ENCODE peak calls at places on chromosomes 1 and 21, in six cellular contexts. E, R, X, J, Y and D are unnamed samples.

GRCh38 chr1:221718391-221719277 is 23.3 kb downstream of the DUSP10 start:
- DNase-seq in E (no peak), R (no peak), X (peak; percentile 94), J (no peak), Y (no peak), D (no peak)

GRCh38 chr1:5992814-5993552 is 758 bp upstream of the NPHP4 start:
- DNase-seq in E (peak; percentile 32), R (no peak), X (no peak), J (no peak), Y (no peak), D (peak; percentile 87)

GRCh38 chr1:9309991-9310390 is 17.3 kb downstream of the SPSB1 start:
- DNase-seq in E (no peak), R (no peak), X (no peak), J (no peak), Y (no peak), D (no peak)

GRCh38 chr1:35030338-35031102 is 1.2 kb downstream of the ZMYM6 start:
- DNase-seq in E (no peak), R (peak; percentile 18), X (no peak), J (no peak), Y (no peak), D (no peak)

GRCh38 chr21:36994501-36995189 is 11.9 kb upstream of the RIPPLY3 start:
- DNase-seq in E (no peak), R (no peak), X (no peak), J (no peak), Y (no peak), D (peak; percentile 84)

GRCh38 chr21:39676054-39676771 is 63.5 kb downstream of the B3GALT5 start:
- DNase-seq in E (peak; percentile 59), R (no peak), X (no peak), J (no peak), Y (no peak), D (peak; percentile 56)

GRCh38 chr1:26168410-26169167 is at the start of gene C1orf232:
- DNase-seq in E (no peak), R (no peak), X (no peak), J (no peak), Y (no peak), D (peak; percentile 43)

GRCh38 chr1:185400057-185400456 is 83.0 kb upstream of the IVNS1ABP start:
- DNase-seq in E (no peak), R (no peak), X (peak; percentile 81), J (no peak), Y (no peak), D (no peak)

GRCh38 chr21:14762734-14763694 is 216.9 kb upstream of the SAMSN1 start:
- DNase-seq in E (no peak), R (no peak), X (no peak), J (no peak), Y (no peak), D (no peak)

GRCh38 chr1:22137006-22137720 is 5.7 kb downstream of the WNT4 start:
- DNase-seq in E (no peak), R (no peak), X (peak; percentile 16), J (no peak), Y (no peak), D (peak; percentile 86)

GRCh38 chr1:93708734-93709481 is 27.3 kb upstream of the BCAR3 start:
- DNase-seq in E (peak; percentile 81), R (no peak), X (peak; percentile 33), J (peak; percentile 39), Y (no peak), D (no peak)

GRCh38 chr1:19799233-19799876 is 361 bp downstream of the TMCO4 start:
- DNase-seq in E (peak; percentile 37), R (peak; percentile 27), X (peak; percentile 37), J (peak; percentile 84), Y (peak; percentile 46), D (peak; percentile 59)

GRCh38 chr1:69567847-69568434 is at the start of gene LRRC7:
- DNase-seq in E (peak; percentile 18), R (no peak), X (no peak), J (no peak), Y (no peak), D (peak; percentile 69)

GRCh38 chr1:65147424-65148177 is 402 bp upstream of the AK4 start:
- DNase-seq in E (peak; percentile 23), R (peak; percentile 10), X (no peak), J (peak; percentile 71), Y (no peak), D (peak; percentile 76)

GRCh38 chr21:25491267-25491666 is 116.0 kb downstream of the MRPL39 start:
- DNase-seq in E (no peak), R (no peak), X (no peak), J (no peak), Y (no peak), D (no peak)

GRCh38 chr1:116806245-116806644 is 52.0 kb downstream of the CD2 start:
- DNase-seq in E (no peak), R (no peak), X (no peak), J (no peak), Y (peak; percentile 37), D (no peak)

GRCh38 chr1:6614019-6614952 is 755 bp downstream of the PHF13 start:
- DNase-seq in E (peak; percentile 35), R (no peak), X (peak; percentile 21), J (peak; percentile 52), Y (no peak), D (peak; percentile 97)

GRCh38 chr21:43031121-43031624 is 44.5 kb downstream of the CBS start:
- DNase-seq in E (no peak), R (peak; percentile 14), X (no peak), J (no peak), Y (no peak), D (no peak)

GRCh38 chr1:205091043-205091740 is 6.9 kb upstream of the TMEM81 start:
- DNase-seq in E (no peak), R (no peak), X (peak; percentile 38), J (no peak), Y (no peak), D (no peak)

GRCh38 chr1:205069371-205070125 is 14.7 kb downstream of the TMEM81 start:
- DNase-seq in E (no peak), R (no peak), X (no peak), J (no peak), Y (no peak), D (no peak)

GRCh38 chr1:23370270-23370743 is 671 bp upstream of the ZNF436 start:
- DNase-seq in E (no peak), R (no peak), X (no peak), J (no peak), Y (no peak), D (no peak)

GRCh38 chr1:23369335-23370013 is at the start of gene ZNF436:
- DNase-seq in E (peak; percentile 84), R (peak; percentile 89), X (peak; percentile 83), J (peak; percentile 77), Y (peak; percentile 37), D (no peak)

GRCh38 chr1:23370744-23371710 is 1.4 kb upstream of the ZNF436 start:
- DNase-seq in E (peak; percentile 10), R (no peak), X (no peak), J (no peak), Y (no peak), D (peak; percentile 86)

GRCh38 chr1:23372481-23372880 is 2.8 kb upstream of the ZNF436 start:
- DNase-seq in E (no peak), R (no peak), X (no peak), J (no peak), Y (no peak), D (no peak)

GRCh38 chr1:23371987-23372386 is 2.4 kb upstream of the ZNF436 start:
- DNase-seq in E (no peak), R (no peak), X (no peak), J (no peak), Y (no peak), D (no peak)
- H3K27me3 ChIP-seq in E (no peaks in the 10 kb centered on the region), R (no peaks in the 10 kb centered on the region), X (no peaks in the 10 kb centered on the region), J (no peaks in the 10 kb centered on the region), Y (no peaks in the 10 kb centered on the region), D (peaks cover 76% of the 10 kb centered on the region)

DNA sequence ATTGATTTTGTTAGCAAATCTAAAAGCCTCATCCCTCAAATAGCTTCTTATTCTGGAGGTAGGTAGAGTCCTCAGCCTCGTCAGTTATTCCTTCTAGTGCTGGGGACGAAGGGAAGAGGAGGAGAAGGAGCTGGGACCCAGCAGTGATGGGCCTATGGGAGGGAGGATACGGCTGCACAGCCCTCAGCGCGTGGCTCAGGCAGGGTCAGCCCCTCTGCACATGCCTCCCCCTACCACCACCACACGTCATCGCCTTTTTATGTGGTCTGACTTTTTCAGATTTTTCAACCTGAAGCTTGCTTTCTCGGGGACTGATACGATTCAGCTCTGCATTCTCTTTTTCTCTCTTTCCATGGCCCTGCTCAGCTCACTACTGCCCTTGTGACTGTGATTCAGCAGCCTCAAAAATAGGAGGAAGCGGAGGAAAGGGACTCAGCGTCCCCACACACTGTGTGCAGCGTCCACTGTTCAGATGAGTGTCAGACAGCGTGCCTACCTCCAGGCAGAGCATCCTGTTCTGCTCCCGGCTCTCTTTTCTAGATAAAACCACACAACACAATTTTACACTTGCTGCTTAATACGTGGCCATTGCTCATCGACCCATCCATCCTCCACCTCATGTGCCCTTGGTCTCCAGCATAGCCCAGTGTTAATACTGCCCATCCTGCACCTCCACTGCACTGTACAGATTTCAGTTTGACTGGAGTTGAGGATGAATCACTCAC is 828 bp downstream of the OR2B11 start:
- DNase-seq in E (no peak), R (peak; percentile 13), X (no peak), J (no peak), Y (no peak), D (no peak)
- H3K4me3 ChIP-seq in E (no peak overlapping the region), R (no peak overlapping the region), X (no peak overlapping the region), J (no peak overlapping the region), Y (no peak overlapping the region), D (no peak overlapping the region)

GRCh38 chr1:153985341-153985912 is 712 bp downstream of the RAB13 start:
- DNase-seq in E (no peak), R (peak; percentile 61), X (peak; percentile 88), J (no peak), Y (no peak), D (peak; percentile 57)
- H3K36me3 ChIP-seq in E (no peaks in the 10 kb centered on the region), R (peaks cover 37% of the 10 kb centered on the region), X (peaks cover 19% of the 10 kb centered on the region), J (peaks cover 26% of the 10 kb centered on the region), Y (no peaks in the 10 kb centered on the region), D (peaks cover 3% of the 10 kb centered on the region)

GRCh38 chr1:18191868-18192155 is 84.2 kb downstream of the IGSF21 start:
- DNase-seq in E (no peak), R (no peak), X (no peak), J (no peak), Y (no peak), D (no peak)

GRCh38 chr1:18190598-18190997 is 83.0 kb downstream of the IGSF21 start:
- DNase-seq in E (peak; percentile 44), R (no peak), X (no peak), J (no peak), Y (no peak), D (no peak)

GRCh38 chr1:18191037-18191867 is 83.7 kb downstream of the IGSF21 start:
- DNase-seq in E (no peak), R (no peak), X (no peak), J (no peak), Y (no peak), D (no peak)

GRCh38 chr1:18192182-18192581 is 84.6 kb downstream of the IGSF21 start:
- DNase-seq in E (no peak), R (no peak), X (no peak), J (no peak), Y (no peak), D (no peak)

DNA sequence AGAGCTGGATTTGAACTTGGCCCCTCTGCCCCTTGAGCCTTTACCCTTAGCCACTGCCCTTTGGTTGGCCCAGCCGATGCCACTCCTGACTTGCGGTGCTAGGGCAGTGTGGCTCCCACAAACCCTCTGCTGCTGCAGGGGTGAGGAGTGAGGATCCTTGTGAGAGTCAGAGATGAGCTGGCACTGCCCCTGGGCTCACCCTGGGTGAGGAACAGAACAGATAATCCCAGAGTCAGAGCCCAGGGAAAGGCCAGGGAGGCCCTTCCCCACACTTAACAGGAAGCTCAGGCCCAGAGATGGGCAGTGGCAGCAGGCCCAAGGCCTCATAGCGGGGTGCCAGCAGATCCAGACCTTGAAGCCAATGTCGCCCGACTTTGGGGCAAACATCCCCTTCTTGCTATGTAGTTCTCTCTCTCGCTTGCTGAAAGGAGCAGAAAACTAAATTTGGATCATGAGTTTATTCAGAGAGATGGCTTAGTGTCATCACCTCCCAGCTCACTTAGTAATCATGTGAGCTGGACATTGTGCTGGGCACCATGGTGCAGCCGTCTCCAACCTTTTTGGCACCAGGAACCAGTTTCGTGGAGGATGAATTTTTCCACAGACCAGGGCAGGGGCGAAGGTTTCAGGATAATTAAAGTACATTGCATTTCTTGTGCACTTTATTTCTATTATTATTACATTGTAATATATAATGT is 81.4 kb downstream of the IGSF21 start:
- DNase-seq in E (no peak), R (no peak), X (no peak), J (no peak), Y (no peak), D (no peak)
- H3K27me3 ChIP-seq in E (no peaks in the 10 kb centered on the region), R (no peaks in the 10 kb centered on the region), X (no peaks in the 10 kb centered on the region), J (peaks cover 15% of the 10 kb centered on the region), Y (peaks cover 5% of the 10 kb centered on the region), D (no peaks in the 10 kb centered on the region)